ENCODE peak calls at places on chromosomes 4 and X, in nine cellular contexts. H is OCI-LY7, X is hepatocyte, U is GM23248, I is MM.1S, F is neural progenitor cell, C is PC-3, E is HCT116, T is SK-N-SH. A is an unnamed sample.

GRCh38 chrX:120000490-120001246 is 57.1 kb upstream of the NKAP start:
- DNase-seq in H (no peak), X (peak; percentile 14), U (peak; percentile 46), I (no peak), F (peak; percentile 38), C (peak; percentile 55), E (no peak), T (no peak), A (peak; percentile 35)

GRCh38 chrX:37712458-37712857 is 26.9 kb downstream of the XK start:
- DNase-seq in H (no peak), X (no peak), U (peak; percentile 3), I (no peak), F (no peak), C (no peak), E (no peak), T (no peak), A (no peak)

GRCh38 chrX:53263597-53264094 is 17.7 kb downstream of the IQSEC2 start:
- DNase-seq in H (no peak), X (no peak), U (peak; percentile 88), I (no peak), F (no peak), C (peak; percentile 92), E (peak; percentile 59), T (no peak), A (no peak)

GRCh38 chrX:123481908-123482873 is 250.7 kb downstream of the THOC2 start:
- DNase-seq in H (no peak), X (no peak), U (peak; percentile 76), I (no peak), F (peak; percentile 52), C (no peak), E (no peak), T (no peak), A (peak; percentile 35)

GRCh38 chrX:153638041-153638371 is 9.0 kb upstream of the DUSP9 start:
- DNase-seq in H (no peak), X (no peak), U (no peak), I (no peak), F (no peak), C (no peak), E (no peak), T (peak; percentile 31), A (no peak)

GRCh38 chrX:149010899-149011224 is 494.2 kb downstream of the IDS start:
- DNase-seq in H (no peak), X (no peak), U (no peak), I (no peak), F (no peak), C (no peak), E (no peak), T (no peak), A (no peak)

GRCh38 chr4:65510976-65511375 is 159.3 kb downstream of the EPHA5 start:
- DNase-seq in H (no peak), X (no peak), U (peak; percentile 68), I (no peak), F (no peak), C (peak; percentile 88), E (no peak), T (no peak), A (no peak)

GRCh38 chrX:87661761-87662160 is 144.2 kb downstream of the KLHL4 start:
- DNase-seq in H (no peak), X (no peak), U (no peak), I (no peak), F (no peak), C (no peak), E (no peak), T (no peak), A (no peak)

GRCh38 chr4:114673306-114673705 is 74.7 kb downstream of the UGT8 start:
- DNase-seq in H (no peak), X (no peak), U (no peak), I (no peak), F (no peak), C (no peak), E (no peak), T (no peak), A (no peak)

GRCh38 chr4:159042097-159042605 is 60.7 kb upstream of the RAPGEF2 start:
- DNase-seq in H (no peak), X (no peak), U (no peak), I (no peak), F (no peak), C (no peak), E (no peak), T (peak; percentile 73), A (no peak)

GRCh38 chr4:159944477-159944876 is 841.6 kb downstream of the RAPGEF2 start:
- DNase-seq in H (no peak), X (no peak), U (no peak), I (no peak), F (peak; percentile 51), C (no peak), E (no peak), T (no peak), A (no peak)

GRCh38 chr4:88623097-88623496 is 30.8 kb downstream of the HERC3 start:
- DNase-seq in H (no peak), X (peak; percentile 19), U (peak; percentile 99), I (no peak), F (no peak), C (peak; percentile 95), E (no peak), T (no peak), A (no peak)

GRCh38 chr4:77820836-77821561 is 1.8 kb upstream of the CNOT6L start:
- DNase-seq in H (peak; percentile 78), X (peak; percentile 11), U (peak; percentile 53), I (peak; percentile 29), F (no peak), C (no peak), E (no peak), T (peak; percentile 15), A (no peak)

GRCh38 chrX:40244980-40245379 is 147.2 kb upstream of the BCOR start:
- DNase-seq in H (no peak), X (no peak), U (no peak), I (no peak), F (peak; percentile 40), C (no peak), E (no peak), T (peak; percentile 68), A (no peak)

GRCh38 chr4:16264798-16265197 is 38.5 kb upstream of the TAPT1 start:
- DNase-seq in H (peak; percentile 76), X (peak; percentile 51), U (peak; percentile 73), I (peak; percentile 55), F (peak; percentile 25), C (peak; percentile 67), E (peak; percentile 35), T (peak; percentile 49), A (peak; percentile 65)

GRCh38 chr4:37476256-37476655 is 209.9 kb downstream of the RELL1 start:
- DNase-seq in H (no peak), X (no peak), U (no peak), I (no peak), F (no peak), C (no peak), E (no peak), T (no peak), A (no peak)

GRCh38 chr4:37476691-37477090 is 209.5 kb downstream of the RELL1 start:
- DNase-seq in H (no peak), X (no peak), U (no peak), I (no peak), F (no peak), C (no peak), E (no peak), T (no peak), A (no peak)

GRCh38 chr4:37473807-37474206 is 212.4 kb downstream of the RELL1 start:
- DNase-seq in H (no peak), X (no peak), U (no peak), I (no peak), F (no peak), C (no peak), E (no peak), T (no peak), A (no peak)

GRCh38 chr4:37475776-37476175 is 210.4 kb downstream of the RELL1 start:
- DNase-seq in H (no peak), X (no peak), U (no peak), I (no peak), F (no peak), C (no peak), E (no peak), T (no peak), A (no peak)

GRCh38 chr4:37475087-37475486 is 211.1 kb downstream of the RELL1 start:
- DNase-seq in H (no peak), X (no peak), U (no peak), I (no peak), F (no peak), C (peak; percentile 33), E (no peak), T (no peak), A (no peak)
- H3K4me1 ChIP-seq in H (no peaks in the 10 kb centered on the region), X (peaks cover 3% of the 10 kb centered on the region), U (no peaks in the 10 kb centered on the region), I (no peaks in the 10 kb centered on the region), F (no peaks in the 10 kb centered on the region), C (peaks cover 30% of the 10 kb centered on the region), E (no peaks in the 10 kb centered on the region), T (no peaks in the 10 kb centered on the region), A (no peaks in the 10 kb centered on the region)

DNA sequence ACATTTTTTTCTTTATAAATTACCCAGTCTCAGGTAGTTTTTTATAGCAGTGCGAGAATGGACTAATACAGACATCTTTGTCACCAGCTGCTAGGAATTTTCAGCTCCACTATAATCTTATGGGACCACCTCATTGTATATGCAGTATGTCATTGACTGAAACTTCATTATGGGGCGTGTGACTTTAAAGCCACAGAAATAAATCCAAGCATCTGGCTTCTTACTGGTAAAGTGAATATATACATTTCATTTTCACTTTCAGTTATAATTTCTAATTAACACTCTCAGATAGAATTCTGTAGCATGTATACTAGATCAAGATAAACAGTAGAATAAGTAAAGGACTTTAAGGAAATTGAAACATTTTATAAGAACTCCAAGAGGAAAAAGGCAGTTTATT is 21.9 kb downstream of the IL15 start:
- DNase-seq in H (no peak), X (no peak), U (no peak), I (peak; percentile 56), F (no peak), C (no peak), E (no peak), T (no peak), A (no peak)
- TF ChIP-seq EZH2phosphoT487 in H (no peak), X (no peak), U (no peak), I (no peak), F (no peak), C (no peak), E (no peak), T (no peak), A (no peak)

GRCh38 chr4:10333942-10334341 is 123.3 kb downstream of the ZNF518B start:
- DNase-seq in H (no peak), X (peak; percentile 11), U (no peak), I (no peak), F (no peak), C (no peak), E (no peak), T (no peak), A (peak; percentile 69)

GRCh38 chr4:10334506-10335028 is 122.7 kb downstream of the ZNF518B start:
- DNase-seq in H (no peak), X (no peak), U (peak; percentile 17), I (no peak), F (no peak), C (no peak), E (no peak), T (no peak), A (no peak)

GRCh38 chr4:10336471-10336870 is 120.8 kb downstream of the ZNF518B start:
- DNase-seq in H (no peak), X (no peak), U (peak; percentile 80), I (no peak), F (no peak), C (no peak), E (no peak), T (no peak), A (no peak)

GRCh38 chr4:10335050-10335449 is 122.2 kb downstream of the ZNF518B start:
- DNase-seq in H (no peak), X (no peak), U (no peak), I (no peak), F (no peak), C (no peak), E (no peak), T (no peak), A (no peak)
- H3K4me1 ChIP-seq in H (no peaks in the 10 kb centered on the region), X (no peaks in the 10 kb centered on the region), U (peaks cover 23% of the 10 kb centered on the region), I (no peaks in the 10 kb centered on the region), F (peaks cover 6% of the 10 kb centered on the region), C (no peaks in the 10 kb centered on the region), E (no peaks in the 10 kb centered on the region), T (no peaks in the 10 kb centered on the region), A (peaks cover 10% of the 10 kb centered on the region)

GRCh38 chrX:49273181-49273727 is 3.7 kb downstream of the PPP1R3F start:
- DNase-seq in H (no peak), X (no peak), U (no peak), I (no peak), F (no peak), C (no peak), E (no peak), T (no peak), A (no peak)
- TF ChIP-seq EZH2phosphoT487 in H (no peak), X (no peak), U (no peak), I (no peak), F (no peak), C (no peak), E (no peak), T (no peak), A (no peak)